ENCODE peak calls at places on chromosomes 1 and 21, in seven cellular contexts. K, F, B, Y, Z, S and M are unnamed samples.

GRCh38 chr1:112524986-112525385 is 16.2 kb downstream of the WNT2B start:
- DNase-seq in Y (no peak), Z (no peak), F (peak), S (no peak), K (no peak), B (no peak), M (no peak)

GRCh38 chr1:21893046-21893805 is 43.9 kb downstream of the HSPG2 start:
- DNase-seq in Y (no peak), B (no peak), Z (no peak), K (no peak), F (no peak), S (no peak), M (no peak)

GRCh38 chr1:155033524-155033923 is at the start of the genes DCST1 and DCST2:
- DNase-seq in F (no peak), Z (no peak), S (no peak), B (no peak), Y (no peak), K (no peak), M (no peak)

GRCh38 chr1:106831511-106831910 is 225.0 kb upstream of the PRMT6 start:
- DNase-seq in K (no peak), S (no peak), F (peak), B (no peak), Z (no peak), Y (no peak), M (no peak)

GRCh38 chr21:33080776-33081175 is 10.8 kb downstream of the OLIG1 start:
- DNase-seq in S (no peak), K (no peak), F (no peak), B (no peak), Y (no peak), Z (no peak), M (no peak)

GRCh38 chr1:228166170-228166936 is 749 bp downstream of the IBA57 start:
- DNase-seq in F (peak), Z (peak), Y (peak), B (peak), K (peak), S (peak), M (peak)

GRCh38 chr1:171754381-171754705 is 12.5 kb upstream of the VAMP4 start:
- DNase-seq in Z (no peak), S (no peak), F (peak), K (no peak), B (peak), Y (no peak), M (peak)

GRCh38 chr1:6491480-6491962 is at the start of gene PLEKHG5:
- DNase-seq in B (peak), Z (no peak), Y (no peak), F (peak), K (peak), S (no peak), M (peak)